ENCODE peak calls at places on chromosomes 1 and 21, in four cellular contexts. V is HepG2, S is heart left ventricle, I is right lobe of liver. Q is an unnamed sample.

GRCh38 chr1:58597076-58597475 is 20.0 kb upstream of the TACSTD2 start:
- ATAC-seq in V (no peak), S (no peak), I (no peak), Q (no peak)

GRCh38 chr1:167509587-167509986 is 8.7 kb downstream of the CD247 start:
- ATAC-seq in V (no peak), S (no peak), I (no peak), Q (no peak)

GRCh38 chr1:31239653-31240241 is at the start of gene NKAIN1:
- ATAC-seq in V (peak), S (peak), I (peak), Q (peak)

GRCh38 chr1:228216371-228217320 is 8.8 kb downstream of the OBSCN start:
- ATAC-seq in V (no peak), S (peak), I (no peak), Q (no peak)

GRCh38 chr1:185556551-185556950 is 177.6 kb upstream of the HMCN1 start:
- ATAC-seq in V (no peak), S (no peak), I (no peak), Q (no peak)

GRCh38 chr1:89936694-89937093 is 58.2 kb upstream of the ZNF326 start:
- ATAC-seq in V (no peak), S (no peak), I (no peak), Q (no peak)

GRCh38 chr1:230592848-230593247 is 49.4 kb upstream of the COG2 start:
- ATAC-seq in V (no peak), S (no peak), I (no peak), Q (no peak)

GRCh38 chr1:238380167-238380566 is 489.4 kb upstream of the ZP4 start:
- ATAC-seq in V (no peak), S (no peak), I (no peak), Q (no peak)

GRCh38 chr1:162712317-162713029 is 78.0 kb upstream of the HSD17B7 start:
- ATAC-seq in V (peak), S (no peak), I (no peak), Q (no peak)

GRCh38 chr1:41799723-41800122 is 119.0 kb downstream of the HIVEP3 start:
- ATAC-seq in V (no peak), S (peak), I (no peak), Q (no peak)

GRCh38 chr1:203465943-203466342 is 9.7 kb upstream of the PRELP start:
- ATAC-seq in V (no peak), S (peak), I (peak), Q (peak)

GRCh38 chr1:101051688-101052638 is 26.4 kb upstream of the DPH5 start:
- ATAC-seq in V (no peak), S (no peak), I (no peak), Q (no peak)

GRCh38 chr1:162179121-162179520 is 109.6 kb downstream of the NOS1AP start:
- ATAC-seq in V (no peak), S (no peak), I (peak), Q (no peak)

GRCh38 chr1:79295967-79296366 is 289.4 kb upstream of the ADGRL4 start:
- ATAC-seq in V (no peak), S (peak), I (no peak), Q (no peak)

GRCh38 chr1:23646571-23646970 is 45.0 kb upstream of the RPL11 start:
- ATAC-seq in V (no peak), S (no peak), I (no peak), Q (no peak)

GRCh38 chr1:10337436-10337835 is 61.4 kb upstream of the PGD start:
- ATAC-seq in V (peak), S (no peak), I (no peak), Q (no peak)

GRCh38 chr1:3992103-3992556 is 92.1 kb upstream of the C1orf174 start:
- ATAC-seq in V (no peak), S (no peak), I (no peak), Q (no peak)

GRCh38 chr1:8318436-8318835 is 522 bp downstream of the SLC45A1 start:
- ATAC-seq in V (no peak), S (no peak), I (no peak), Q (peak)

GRCh38 chr1:86779308-86780191 is 75.2 kb downstream of the SH3GLB1 start:
- ATAC-seq in V (no peak), S (no peak), I (no peak), Q (no peak)

GRCh38 chr1:178031856-178032320 is 62.0 kb upstream of the RASAL2 start:
- ATAC-seq in V (peak), S (peak), I (peak), Q (peak)

GRCh38 chr1:25622526-25622925 is 5.9 kb downstream of the MAN1C1 start:
- ATAC-seq in V (no peak), S (no peak), I (no peak), Q (no peak)

GRCh38 chr1:100309863-100310262 is 42.4 kb upstream of the CDC14A start:
- ATAC-seq in V (no peak), S (no peak), I (no peak), Q (no peak)

GRCh38 chr1:154859786-154860153 is 10.3 kb downstream of the KCNN3 start:
- ATAC-seq in V (no peak), S (peak), I (no peak), Q (no peak)

GRCh38 chr1:154591206-154591605 is 16.8 kb downstream of the ADAR start:
- ATAC-seq in V (no peak), S (no peak), I (no peak), Q (no peak)

GRCh38 chr1:237972186-237972585 is 81.5 kb upstream of the ZP4 start:
- ATAC-seq in V (no peak), S (no peak), I (no peak), Q (no peak)

GRCh38 chr21:33364830-33365229 is 38.4 kb upstream of the IFNGR2 start:
- ATAC-seq in V (no peak), S (no peak), I (no peak), Q (no peak)

GRCh38 chr21:33359446-33359845 is 34.7 kb downstream of the IFNAR1 start:
- ATAC-seq in V (no peak), S (no peak), I (no peak), Q (no peak)

GRCh38 chr21:33360281-33360680 is 35.5 kb downstream of the IFNAR1 start:
- ATAC-seq in V (no peak), S (peak), I (no peak), Q (peak)

GRCh38 chr21:33360871-33361602 is 36.3 kb downstream of the IFNAR1 start:
- ATAC-seq in V (peak), S (peak), I (peak), Q (peak)

DNA sequence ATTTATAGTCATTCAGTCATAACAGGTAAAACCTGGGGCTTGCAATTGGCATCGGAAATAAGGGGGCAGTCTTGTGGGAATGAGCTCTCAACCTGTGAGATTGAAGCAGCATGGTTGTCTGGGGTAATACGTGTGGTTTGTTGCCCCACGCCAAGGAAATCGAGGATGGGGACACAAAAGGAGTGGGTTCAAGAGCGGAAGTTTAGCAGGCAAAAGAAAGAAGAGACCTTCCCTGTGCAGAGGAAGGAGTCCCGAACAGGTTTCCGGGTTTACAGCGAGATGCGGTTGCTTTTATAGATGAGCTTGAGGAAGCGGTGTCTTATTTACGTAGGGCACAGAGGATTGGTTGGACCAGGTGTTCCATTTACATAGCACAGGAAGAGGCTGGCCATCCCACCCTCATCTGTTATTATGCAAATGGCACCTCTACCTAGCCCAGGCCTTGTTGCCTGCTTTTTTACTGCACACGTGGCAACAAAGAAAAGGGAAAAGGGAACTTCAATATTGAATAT is 37.3 kb downstream of the IFNAR1 start:
- ATAC-seq in V (no peak), S (no peak), I (peak), Q (no peak)
- TF ChIP-seq POLR2A in V (no peak), S (no peak), I (peak), Q (peak)

GRCh38 chr1:155975375-155976061 is 2.8 kb downstream of the ARHGEF2 start:
- ATAC-seq in V (no peak), S (no peak), I (no peak), Q (no peak)

GRCh38 chr1:155974208-155975165 is 3.9 kb downstream of the ARHGEF2 start:
- ATAC-seq in V (no peak), S (no peak), I (no peak), Q (no peak)

GRCh38 chr1:155976062-155976912 is 2.1 kb downstream of the ARHGEF2 start:
- ATAC-seq in V (peak), S (no peak), I (no peak), Q (peak)

GRCh38 chr1:155971910-155972809 is 6.2 kb downstream of the ARHGEF2 start:
- ATAC-seq in V (peak), S (no peak), I (peak), Q (no peak)

DNA sequence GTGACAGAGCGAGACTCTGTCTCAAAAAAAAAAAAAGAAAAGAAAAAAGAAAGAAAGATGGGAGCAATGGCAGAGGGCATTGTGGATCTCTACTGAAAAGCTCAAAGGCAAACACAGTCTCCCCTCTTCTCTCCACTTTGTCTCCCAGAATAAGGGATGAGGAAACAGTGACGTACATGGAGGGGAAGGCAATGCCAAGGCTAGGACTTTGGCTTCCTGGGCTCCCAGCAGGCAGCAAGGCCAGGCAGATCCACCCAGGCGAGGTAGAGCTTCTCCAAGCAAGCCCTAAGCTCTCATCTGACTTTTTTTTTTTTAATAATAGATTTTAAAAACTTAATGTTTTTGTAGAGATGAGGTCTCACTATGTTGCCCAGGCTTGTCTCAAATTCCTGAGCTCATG is 4.6 kb downstream of the ARHGEF2 start:
- ATAC-seq in V (no peak), S (no peak), I (no peak), Q (no peak)
- H3K27ac ChIP-seq in V (no peak), S (peak), I (no peak), Q (peak)

GRCh38 chr1:42983253-42983652 is 24.6 kb upstream of the SLC2A1 start:
- ATAC-seq in V (no peak), S (no peak), I (no peak), Q (no peak)
- TF ChIP-seq POLR2A in V (no peak), S (no peak), I (no peak), Q (no peak)

GRCh38 chr1:234564035-234565029 is 45.6 kb downstream of the IRF2BP2 start:
- ATAC-seq in V (peak), S (no peak), I (no peak), Q (peak)
- H3K27ac ChIP-seq in V (no peak), S (no peak), I (no peak), Q (no peak)

GRCh38 chr21:36141513-36141925 is 6.6 kb downstream of the CBR3 start:
- ATAC-seq in V (peak), S (peak), I (peak), Q (peak)

GRCh38 chr21:36134820-36135390 is at the start of gene CBR3:
- ATAC-seq in V (peak), S (peak), I (peak), Q (peak)

GRCh38 chr21:36132691-36133090 is 2.2 kb upstream of the CBR3 start:
- ATAC-seq in V (no peak), S (no peak), I (no peak), Q (no peak)

DNA sequence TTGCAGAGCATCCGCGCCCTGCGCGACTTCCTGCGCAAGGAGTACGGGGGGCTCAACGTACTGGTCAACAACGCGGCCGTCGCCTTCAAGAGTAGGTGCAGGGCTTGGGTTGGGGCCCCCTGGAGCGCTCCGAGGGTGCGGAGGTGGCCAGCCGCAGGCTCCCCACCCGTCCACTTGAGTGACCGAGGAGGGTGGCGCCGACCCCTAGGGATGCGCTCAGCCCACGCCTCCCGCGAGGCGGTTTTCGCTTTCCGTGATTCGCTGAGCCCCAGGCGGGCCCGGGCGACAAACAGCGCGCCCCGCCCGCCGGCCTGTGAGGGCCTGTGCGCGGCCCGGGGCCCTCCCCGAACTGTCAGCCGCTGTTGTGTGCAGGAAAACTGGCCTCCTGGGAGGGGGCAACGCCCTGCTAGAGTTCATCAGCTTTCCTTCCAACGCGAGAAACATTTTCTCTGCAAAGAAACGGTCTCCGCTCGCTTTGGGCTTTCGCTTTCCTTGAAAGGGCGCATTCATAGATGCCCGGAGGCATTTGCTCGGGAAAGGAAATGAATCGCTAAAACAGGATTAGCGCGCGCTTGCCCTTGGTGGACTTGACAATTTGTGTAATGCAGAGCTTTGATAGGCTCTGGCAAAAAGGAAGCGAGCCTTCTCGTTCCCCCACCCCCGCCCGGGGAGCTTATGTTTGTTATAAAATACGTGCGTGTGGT is 664 bp downstream of the CBR3 start:
- ATAC-seq in V (peak), S (peak), I (peak), Q (peak)
- TF ChIP-seq POLR2A in V (no peak), S (no peak), I (no peak), Q (peak)

DNA sequence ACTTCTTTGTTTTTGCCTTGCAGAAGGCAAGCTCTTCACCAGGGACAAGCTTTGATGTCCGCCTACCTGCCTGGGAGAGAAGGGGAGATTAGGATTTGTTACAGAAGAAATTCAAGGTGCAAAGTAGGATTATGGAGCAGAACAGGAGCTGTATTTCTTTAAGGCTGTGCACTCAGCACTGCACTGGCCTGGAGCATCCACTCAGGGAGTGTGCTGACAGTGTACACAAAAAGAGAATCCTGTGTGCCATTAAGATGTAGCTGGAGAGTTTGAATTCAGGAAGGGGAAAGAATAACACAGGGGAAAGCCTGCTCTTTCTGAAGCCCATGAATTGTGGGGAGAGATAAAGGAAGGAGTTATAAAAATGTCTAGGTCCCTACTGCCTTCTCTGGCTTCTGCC is 137.7 kb upstream of the ETS2 start:
- ATAC-seq in V (no peak), S (no peak), I (no peak), Q (no peak)
- H3K27ac ChIP-seq in V (no peak), S (no peak), I (no peak), Q (no peak)